ENCODE peak calls at places on chromosomes 7 and 10, in four cellular contexts. Q is aorta, T is RPMI7951, R is left colon. N is an unnamed sample.
A peak's percentile ranks its signal among the peaks of the same experiment; 100 is the strongest.

GRCh38 chr7:141295367-141295895 is 221.6 kb downstream of the TMEM178B start:
- DNase-seq in T (no peak), Q (no peak), R (no peak), N (no peak)

GRCh38 chr10:73480158-73480557 is 15.7 kb downstream of the PPP3CB start:
- DNase-seq in R (no peak), T (peak; percentile 23), Q (no peak), N (no peak)

GRCh38 chr7:12771378-12771877 is 84.0 kb downstream of the ARL4A start:
- DNase-seq in R (peak; percentile 46), Q (no peak), T (peak; percentile 6), N (no peak)

GRCh38 chr7:121954803-121955202 is 81.8 kb downstream of the PTPRZ1 start:
- DNase-seq in T (peak; percentile 2), Q (no peak), R (no peak), N (no peak)

GRCh38 chr7:139797607-139798006 is 19.8 kb upstream of the HIPK2 start:
- DNase-seq in Q (no peak), R (no peak), T (no peak), N (no peak)

GRCh38 chr10:28054211-28054888 is 55.5 kb upstream of the ODAD2 start:
- DNase-seq in R (no peak), Q (no peak), T (peak; percentile 42), N (no peak)

GRCh38 chr7:51009716-51010496 is 227.2 kb upstream of the GRB10 start:
- DNase-seq in Q (peak; percentile 75), R (no peak), T (peak; percentile 96), N (no peak)

GRCh38 chr10:43209064-43209455 is 57.8 kb downstream of the RASGEF1A start:
- DNase-seq in Q (peak; percentile 55), T (no peak), R (no peak), N (no peak)

GRCh38 chr7:100435401-100436304 is 644 bp downstream of the PPP1R35 start:
- DNase-seq in T (peak; percentile 25), R (peak; percentile 66), Q (peak; percentile 82), N (peak; percentile 74)

GRCh38 chr10:3825244-3825643 is 40.2 kb upstream of the KLF6 start:
- DNase-seq in T (peak; percentile 95), R (peak; percentile 79), Q (no peak), N (no peak)

GRCh38 chr7:24318326-24318725 is 34.3 kb downstream of the NPY start:
- DNase-seq in T (peak; percentile 16), Q (no peak), R (no peak), N (no peak)

GRCh38 chr10:72292223-72292691 is 18.5 kb downstream of the DDIT4 start:
- DNase-seq in Q (no peak), R (peak; percentile 44), T (no peak), N (no peak)

GRCh38 chr7:961546-962400 is 7.3 kb upstream of the ADAP1 start:
- DNase-seq in Q (peak; percentile 48), R (peak; percentile 2), T (no peak), N (no peak)

GRCh38 chr7:112183266-112183665 is 22.9 kb downstream of the DOCK4 start:
- DNase-seq in Q (no peak), R (no peak), T (no peak), N (no peak)

GRCh38 chr10:24721254-24722106 is 2.2 kb downstream of the ARHGAP21 start:
- DNase-seq in T (peak; percentile 22), Q (peak; percentile 78), R (peak; percentile 61), N (peak; percentile 72)

GRCh38 chr7:86598311-86598710 is 45.4 kb upstream of the GRM3 start:
- DNase-seq in R (peak; percentile 28), T (no peak), Q (peak; percentile 30), N (no peak)

GRCh38 chr7:36535866-36536664 is 146.4 kb downstream of the ANLN start:
- DNase-seq in T (peak; percentile 59), R (no peak), Q (no peak), N (no peak)

GRCh38 chr7:85156661-85157213 is 30.1 kb downstream of the SEMA3D start:
- DNase-seq in Q (no peak), T (no peak), R (no peak), N (no peak)

GRCh38 chr7:111226800-111227199 is 135.9 kb downstream of the LRRN3 start:
- DNase-seq in T (no peak), Q (no peak), R (no peak), N (no peak)

GRCh38 chr10:11638055-11638698 is 26.7 kb upstream of the USP6NL start:
- DNase-seq in R (no peak), T (no peak), Q (no peak), N (no peak)